ENCODE peak calls at places on chromosomes 2 and 18, in seven cellular contexts. One of them, this sample, is unnamed.
A peak's percentile ranks its signal among the peaks of the same experiment; 100 is the strongest.

GRCh38 chr2:36727586-36727985 is 31.1 kb downstream of the VIT start:
- DNase-seq in retinal pigment epithelial cell: no peak
- DNase-seq in kidney: no peak
- DNase-seq in cardiac muscle cell: no peak
- DNase-seq in heart right ventricle: no peak
- DNase-seq in type B pancreatic cell: no peak
- DNase-seq in AG04450: no peak
- DNase-seq in this sample: no peak

GRCh38 chr2:233451950-233452349 is 97.7 kb downstream of the DGKD start:
- DNase-seq in retinal pigment epithelial cell: no peak
- DNase-seq in kidney: peak; percentile 35
- DNase-seq in cardiac muscle cell: no peak
- DNase-seq in heart right ventricle: no peak
- DNase-seq in type B pancreatic cell: no peak
- DNase-seq in AG04450: no peak
- DNase-seq in this sample: no peak

GRCh38 chr2:136305517-136306192 is 187.7 kb upstream of the CXCR4 start:
- DNase-seq in retinal pigment epithelial cell: no peak
- DNase-seq in kidney: no peak
- DNase-seq in cardiac muscle cell: no peak
- DNase-seq in heart right ventricle: no peak
- DNase-seq in type B pancreatic cell: no peak
- DNase-seq in AG04450: no peak
- DNase-seq in this sample: no peak

GRCh38 chr2:144642106-144642505 is 122.2 kb upstream of the ZEB2 start:
- DNase-seq in retinal pigment epithelial cell: no peak
- DNase-seq in kidney: no peak
- DNase-seq in cardiac muscle cell: no peak
- DNase-seq in heart right ventricle: no peak
- DNase-seq in type B pancreatic cell: no peak
- DNase-seq in AG04450: no peak
- DNase-seq in this sample: no peak

GRCh38 chr2:126913881-126914495 is 15.3 kb downstream of the TEX51 start:
- DNase-seq in retinal pigment epithelial cell: no peak
- DNase-seq in kidney: no peak
- DNase-seq in cardiac muscle cell: no peak
- DNase-seq in heart right ventricle: no peak
- DNase-seq in type B pancreatic cell: peak; percentile 45
- DNase-seq in AG04450: no peak
- DNase-seq in this sample: no peak

GRCh38 chr2:85057236-85057635 is 76.0 kb upstream of the TCF7L1 start:
- DNase-seq in retinal pigment epithelial cell: no peak
- DNase-seq in kidney: no peak
- DNase-seq in cardiac muscle cell: no peak
- DNase-seq in heart right ventricle: no peak
- DNase-seq in type B pancreatic cell: no peak
- DNase-seq in AG04450: no peak
- DNase-seq in this sample: no peak

GRCh38 chr2:53490659-53491058 is 276.9 kb upstream of the CHAC2 start:
- DNase-seq in retinal pigment epithelial cell: no peak
- DNase-seq in kidney: no peak
- DNase-seq in cardiac muscle cell: no peak
- DNase-seq in heart right ventricle: peak; percentile 36
- DNase-seq in type B pancreatic cell: no peak
- DNase-seq in AG04450: peak; percentile 62
- DNase-seq in this sample: no peak

GRCh38 chr2:134745023-134745422 is 26.2 kb upstream of the TMEM163 start:
- DNase-seq in retinal pigment epithelial cell: no peak
- DNase-seq in kidney: no peak
- DNase-seq in cardiac muscle cell: no peak
- DNase-seq in heart right ventricle: no peak
- DNase-seq in type B pancreatic cell: no peak
- DNase-seq in AG04450: no peak
- DNase-seq in this sample: no peak

GRCh38 chr18:35123811-35124210 is 82.6 kb downstream of the MAPRE2 start:
- DNase-seq in retinal pigment epithelial cell: no peak
- DNase-seq in kidney: no peak
- DNase-seq in cardiac muscle cell: no peak
- DNase-seq in heart right ventricle: no peak
- DNase-seq in type B pancreatic cell: no peak
- DNase-seq in AG04450: no peak
- DNase-seq in this sample: no peak

GRCh38 chr2:212177724-212178123 is 360.9 kb downstream of the ERBB4 start:
- DNase-seq in retinal pigment epithelial cell: no peak
- DNase-seq in kidney: no peak
- DNase-seq in cardiac muscle cell: peak; percentile 8
- DNase-seq in heart right ventricle: no peak
- DNase-seq in type B pancreatic cell: no peak
- DNase-seq in AG04450: no peak
- DNase-seq in this sample: no peak

GRCh38 chr2:177314194-177314593 is 49.7 kb upstream of the NFE2L2 start:
- DNase-seq in retinal pigment epithelial cell: no peak
- DNase-seq in kidney: no peak
- DNase-seq in cardiac muscle cell: no peak
- DNase-seq in heart right ventricle: no peak
- DNase-seq in type B pancreatic cell: no peak
- DNase-seq in AG04450: peak; percentile 74
- DNase-seq in this sample: peak; percentile 64

GRCh38 chr2:239302083-239302807 is 98.6 kb downstream of the HDAC4 start:
- DNase-seq in retinal pigment epithelial cell: no peak
- DNase-seq in kidney: peak; percentile 55
- DNase-seq in cardiac muscle cell: no peak
- DNase-seq in heart right ventricle: no peak
- DNase-seq in type B pancreatic cell: no peak
- DNase-seq in AG04450: no peak
- DNase-seq in this sample: no peak

GRCh38 chr2:139946690-139947089 is 1166.5 kb upstream of the NXPH2 start:
- DNase-seq in retinal pigment epithelial cell: no peak
- DNase-seq in kidney: no peak
- DNase-seq in cardiac muscle cell: no peak
- DNase-seq in heart right ventricle: no peak
- DNase-seq in type B pancreatic cell: no peak
- DNase-seq in AG04450: no peak
- DNase-seq in this sample: no peak
- TF ChIP-seq CTCF in retinal pigment epithelial cell: peak; percentile 56
- TF ChIP-seq CTCF in kidney: no peak
- TF ChIP-seq CTCF in cardiac muscle cell: no peak
- TF ChIP-seq CTCF in heart right ventricle: no peak
- TF ChIP-seq CTCF in type B pancreatic cell: no peak
- TF ChIP-seq CTCF in AG04450: no peak
- TF ChIP-seq CTCF in this sample: no peak

DNA sequence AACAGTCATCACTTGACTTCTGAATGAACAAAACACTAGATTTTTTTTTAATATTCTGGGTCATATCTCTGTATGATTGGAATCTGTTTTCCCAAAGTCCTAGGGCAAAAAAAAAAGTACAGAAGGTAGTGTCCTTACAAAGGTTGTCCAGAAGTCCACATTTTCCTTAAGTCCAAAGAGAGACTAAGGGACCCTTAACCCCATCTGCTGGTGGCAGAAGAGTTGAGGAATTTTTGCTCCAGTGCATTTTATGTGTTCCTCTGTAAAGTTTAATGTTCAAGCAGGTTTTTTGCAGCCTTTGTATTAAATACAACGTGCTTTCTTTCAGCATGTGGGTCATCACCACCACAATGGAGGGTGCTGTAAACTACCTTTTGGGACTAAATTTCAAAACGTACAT is 215.9 kb downstream of the SP3 start:
- DNase-seq in retinal pigment epithelial cell: no peak
- DNase-seq in kidney: no peak
- DNase-seq in cardiac muscle cell: peak; percentile 21
- DNase-seq in heart right ventricle: no peak
- DNase-seq in type B pancreatic cell: no peak
- DNase-seq in AG04450: no peak
- DNase-seq in this sample: no peak
- TF ChIP-seq CTCF in retinal pigment epithelial cell: peak; percentile 55
- TF ChIP-seq CTCF in kidney: peak; percentile 21
- TF ChIP-seq CTCF in cardiac muscle cell: peak; percentile 51
- TF ChIP-seq CTCF in heart right ventricle: no peak
- TF ChIP-seq CTCF in type B pancreatic cell: peak; percentile 65
- TF ChIP-seq CTCF in AG04450: peak; percentile 63
- TF ChIP-seq CTCF in this sample: peak; percentile 30

GRCh38 chr2:169087757-169088379 is 18.5 kb downstream of the DHRS9 start:
- DNase-seq in retinal pigment epithelial cell: no peak
- DNase-seq in kidney: no peak
- DNase-seq in cardiac muscle cell: no peak
- DNase-seq in heart right ventricle: no peak
- DNase-seq in type B pancreatic cell: no peak
- DNase-seq in AG04450: no peak
- DNase-seq in this sample: no peak
- TF ChIP-seq CTCF in retinal pigment epithelial cell: no peak
- TF ChIP-seq CTCF in kidney: no peak
- TF ChIP-seq CTCF in cardiac muscle cell: no peak
- TF ChIP-seq CTCF in heart right ventricle: no peak
- TF ChIP-seq CTCF in type B pancreatic cell: no peak
- TF ChIP-seq CTCF in AG04450: no peak
- TF ChIP-seq CTCF in this sample: no peak

GRCh38 chr2:63886445-63886844 is 44.7 kb downstream of the UGP2 start:
- DNase-seq in retinal pigment epithelial cell: no peak
- DNase-seq in kidney: no peak
- DNase-seq in cardiac muscle cell: no peak
- DNase-seq in heart right ventricle: no peak
- DNase-seq in type B pancreatic cell: no peak
- DNase-seq in AG04450: no peak
- DNase-seq in this sample: no peak

GRCh38 chr2:63880603-63881002 is 38.9 kb downstream of the UGP2 start:
- DNase-seq in retinal pigment epithelial cell: no peak
- DNase-seq in kidney: no peak
- DNase-seq in cardiac muscle cell: no peak
- DNase-seq in heart right ventricle: no peak
- DNase-seq in type B pancreatic cell: no peak
- DNase-seq in AG04450: no peak
- DNase-seq in this sample: no peak

GRCh38 chr2:63881208-63881607 is 39.5 kb downstream of the UGP2 start:
- DNase-seq in retinal pigment epithelial cell: no peak
- DNase-seq in kidney: no peak
- DNase-seq in cardiac muscle cell: no peak
- DNase-seq in heart right ventricle: no peak
- DNase-seq in type B pancreatic cell: no peak
- DNase-seq in AG04450: no peak
- DNase-seq in this sample: no peak

GRCh38 chr2:63879876-63880433 is 38.3 kb downstream of the UGP2 start:
- DNase-seq in retinal pigment epithelial cell: no peak
- DNase-seq in kidney: no peak
- DNase-seq in cardiac muscle cell: no peak
- DNase-seq in heart right ventricle: no peak
- DNase-seq in type B pancreatic cell: no peak
- DNase-seq in AG04450: no peak
- DNase-seq in this sample: no peak

DNA sequence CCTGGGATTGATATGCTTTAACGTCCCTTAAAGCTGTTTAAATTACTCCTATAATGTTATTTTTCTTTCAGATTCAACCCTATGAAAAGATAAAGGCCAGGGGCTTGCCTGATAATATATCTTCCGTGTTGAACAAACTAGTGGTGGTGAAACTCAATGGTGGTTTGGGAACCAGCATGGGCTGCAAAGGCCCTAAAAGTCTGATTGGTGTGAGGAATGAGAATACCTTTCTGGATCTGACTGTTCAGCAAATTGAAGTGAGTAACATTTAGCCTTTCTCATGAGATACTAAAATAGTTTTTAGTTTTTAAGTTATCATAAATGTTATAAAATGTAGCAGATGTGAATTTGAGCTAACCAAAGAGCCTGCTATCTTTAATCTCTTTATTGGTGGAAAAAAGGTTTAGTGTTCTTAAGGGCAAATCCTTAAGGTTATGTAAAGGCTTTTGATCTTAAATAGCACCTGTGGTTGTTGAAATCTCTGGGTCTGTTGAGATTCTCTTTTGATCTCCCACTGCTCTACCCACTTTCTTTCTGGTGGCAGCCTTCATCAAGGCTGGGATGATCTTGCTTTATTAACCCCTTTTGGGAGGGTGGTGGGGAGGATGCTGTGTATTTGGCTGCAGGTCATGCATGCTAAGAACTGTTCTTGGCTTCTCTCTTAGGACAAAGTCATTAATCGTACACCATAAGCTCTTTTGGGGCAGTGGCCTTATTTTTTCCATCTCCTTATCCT is 40.9 kb downstream of the UGP2 start:
- DNase-seq in retinal pigment epithelial cell: no peak
- DNase-seq in kidney: no peak
- DNase-seq in cardiac muscle cell: no peak
- DNase-seq in heart right ventricle: no peak
- DNase-seq in type B pancreatic cell: no peak
- DNase-seq in AG04450: no peak
- DNase-seq in this sample: no peak
- TF ChIP-seq CTCF in retinal pigment epithelial cell: no peak
- TF ChIP-seq CTCF in kidney: no peak
- TF ChIP-seq CTCF in cardiac muscle cell: no peak
- TF ChIP-seq CTCF in heart right ventricle: no peak
- TF ChIP-seq CTCF in type B pancreatic cell: no peak
- TF ChIP-seq CTCF in AG04450: no peak
- TF ChIP-seq CTCF in this sample: no peak

This sample was measured in AG04449.